ENCODE peak calls at places on chromosomes 13 and 19, in four cellular contexts. G, J, O and U are unnamed samples.
A peak's percentile ranks its signal among the peaks of the same experiment; 100 is the strongest.

GRCh38 chr19:38655148-38655824 is 7.8 kb downstream of the ACTN4 start:
- DNase-seq in G (no peak), J (no peak), O (peak; percentile 85), U (no peak)

GRCh38 chr13:102773441-102774209 is at the start of gene TEX30:
- DNase-seq in J (peak; percentile 73), G (peak; percentile 83), O (peak; percentile 93), U (peak; percentile 91)

GRCh38 chr19:42459926-42460325 is 17.2 kb upstream of the CXCL17 start:
- DNase-seq in J (no peak), G (no peak), O (no peak), U (no peak)

GRCh38 chr13:32592082-32592481 is 5.8 kb downstream of the PDS5B start:
- DNase-seq in G (no peak), J (no peak), O (no peak), U (no peak)

GRCh38 chr19:33132425-33132824 is 511 bp downstream of the WDR88 start:
- DNase-seq in O (no peak), G (no peak), J (no peak), U (no peak)

GRCh38 chr19:15404097-15404779 is 14.6 kb downstream of the AKAP8L start:
- DNase-seq in G (no peak), J (no peak), O (no peak), U (no peak)

GRCh38 chr19:55146648-55147218 is 2.3 kb downstream of the TNNT1 start:
- DNase-seq in J (peak; percentile 55), O (no peak), G (peak; percentile 38), U (no peak)

GRCh38 chr19:49546825-49547565 is 19.2 kb downstream of the RCN3 start:
- DNase-seq in G (peak; percentile 94), O (peak; percentile 83), J (peak; percentile 62), U (peak; percentile 86)

GRCh38 chr19:53696951-53697350 is 65.2 kb downstream of the DPRX start:
- DNase-seq in O (no peak), J (no peak), G (no peak), U (no peak)

GRCh38 chr19:30161770-30162169 is 210.4 kb upstream of the ZNF536 start:
- DNase-seq in G (peak; percentile 4), J (no peak), O (no peak), U (no peak)

GRCh38 chr13:48892311-48892710 is 83.4 kb upstream of the FNDC3A start:
- DNase-seq in G (no peak), J (no peak), O (peak; percentile 38), U (no peak)

GRCh38 chr19:18792661-18793060 is 1.6 kb upstream of the COMP start:
- DNase-seq in G (no peak), O (no peak), J (no peak), U (no peak)

GRCh38 chr13:100396771-100397170 is 191.8 kb downstream of the GGACT start:
- DNase-seq in G (no peak), J (no peak), O (no peak), U (no peak)

GRCh38 chr13:100394005-100394695 is 194.4 kb downstream of the GGACT start:
- DNase-seq in G (no peak), O (peak; percentile 91), J (no peak), U (no peak)

GRCh38 chr13:100395698-100396373 is 192.8 kb downstream of the GGACT start:
- DNase-seq in O (no peak), J (no peak), G (no peak), U (no peak)

GRCh38 chr13:100389617-100390016 is 199.0 kb downstream of the GGACT start:
- DNase-seq in O (peak; percentile 24), G (no peak), J (no peak), U (no peak)

GRCh38 chr13:100392709-100393630 is 195.6 kb downstream of the GGACT start:
- DNase-seq in O (peak; percentile 73), G (peak; percentile 84), J (peak; percentile 81), U (peak; percentile 70)
- H3K4me3 ChIP-seq in O (no peak overlapping the region), G (no peak overlapping the region), J (no peak overlapping the region), U (no peak overlapping the region)

GRCh38 chr13:40979232-40979631 is 39.9 kb downstream of the ELF1 start:
- DNase-seq in O (no peak), G (no peak), J (no peak), U (no peak)
- H3K4me3 ChIP-seq in O (peak overlapping the region; percentile 72), G (peak overlapping the region; percentile 1), J (no peak overlapping the region), U (no peak overlapping the region)

DNA sequence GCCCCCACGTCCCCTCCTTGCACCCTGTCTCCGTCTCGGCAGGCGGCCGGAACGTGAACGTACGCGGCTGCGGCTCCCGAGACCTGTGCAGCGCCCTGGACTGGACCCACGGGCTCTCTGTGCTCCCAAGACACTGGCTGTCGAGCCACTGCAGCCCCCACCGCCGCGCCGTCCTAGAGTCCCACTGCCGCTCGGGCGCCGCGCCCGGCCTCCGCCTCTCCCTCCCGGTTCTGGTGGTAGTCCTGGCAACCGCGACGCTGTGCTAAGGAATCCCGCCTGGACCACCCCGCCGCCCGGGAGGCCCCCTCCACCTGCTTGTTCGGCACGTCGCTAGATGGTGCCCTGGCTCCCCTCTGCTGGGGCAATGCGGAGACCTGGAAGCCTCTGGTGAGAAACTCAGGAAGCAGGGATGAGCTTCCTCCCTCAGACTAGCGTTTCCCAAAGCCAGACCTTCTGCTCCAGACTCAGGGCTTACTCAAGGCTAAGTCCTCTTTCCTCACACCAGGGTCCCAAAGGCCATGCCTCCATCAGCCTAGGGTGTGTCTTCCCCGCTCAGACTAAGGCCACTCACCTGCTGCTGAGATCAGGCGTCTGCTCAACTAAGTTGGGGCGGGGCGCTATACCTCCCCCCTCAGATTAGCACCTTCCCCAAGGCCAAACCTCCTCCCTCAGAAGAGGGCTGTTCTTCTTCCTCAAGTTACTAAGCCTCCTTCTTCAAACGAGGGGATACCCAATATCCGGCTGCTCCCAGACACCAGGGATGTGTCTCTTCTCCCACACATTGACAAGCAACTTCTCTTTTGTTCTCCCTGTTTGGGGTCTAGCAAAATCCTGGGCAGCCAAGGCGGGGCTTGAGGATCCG is 16.1 kb upstream of the IRGC start:
- DNase-seq in O (no peak), J (no peak), G (peak; percentile 51), U (no peak)
- H3K4me3 ChIP-seq in O (no peak overlapping the region), J (no peak overlapping the region), G (peak overlapping the region; percentile 21), U (no peak overlapping the region)

DNA sequence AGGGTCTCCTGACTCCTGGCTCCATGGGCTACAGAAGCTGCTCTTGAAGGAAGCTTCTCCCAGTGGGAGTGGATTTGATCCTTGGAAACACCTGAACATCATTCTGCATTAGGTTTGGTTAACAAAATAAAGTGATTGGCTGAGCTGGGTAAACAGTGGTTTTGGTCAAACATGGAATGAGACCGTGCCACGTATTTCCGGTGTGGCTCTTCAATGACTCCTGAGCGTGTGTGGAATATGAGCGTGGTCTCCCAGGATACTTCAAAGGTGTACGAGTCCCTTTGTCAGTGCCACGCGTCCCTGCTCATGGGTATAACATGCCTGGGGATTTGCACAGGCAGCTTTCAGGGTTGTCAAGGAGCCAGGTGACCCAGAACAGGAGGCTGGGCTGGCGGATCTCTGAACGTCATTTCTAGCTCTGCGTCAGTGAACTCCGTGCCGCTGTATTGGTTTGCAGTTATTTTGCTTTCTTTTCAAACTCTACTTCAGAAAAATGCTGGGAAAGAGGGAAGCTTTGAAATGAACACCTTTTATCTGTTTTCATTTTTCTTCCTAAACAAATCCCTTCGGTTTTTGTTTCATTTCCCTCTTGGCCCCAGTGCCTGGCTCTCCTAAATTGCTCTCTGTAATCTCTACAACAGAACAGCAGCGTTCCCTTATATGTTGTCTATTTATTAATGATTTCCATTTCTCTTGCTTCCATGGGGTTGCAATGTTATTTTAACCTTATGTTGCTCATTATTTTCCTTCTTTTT is 26.3 kb upstream of the GJB6 start:
- DNase-seq in G (no peak), O (no peak), J (no peak), U (no peak)
- H3K4me3 ChIP-seq in G (no peak overlapping the region), O (no peak overlapping the region), J (no peak overlapping the region), U (no peak overlapping the region)

GRCh38 chr13:41541142-41541938 is 84.0 kb downstream of the RGCC start:
- DNase-seq in J (no peak), G (peak; percentile 29), O (no peak), U (no peak)

GRCh38 chr13:41544824-41545707 is 87.7 kb downstream of the RGCC start:
- DNase-seq in G (peak; percentile 13), J (no peak), O (no peak), U (no peak)

GRCh38 chr13:41542281-41542680 is 84.9 kb downstream of the RGCC start:
- DNase-seq in O (no peak), J (no peak), G (peak; percentile 15), U (no peak)

GRCh38 chr13:41546372-41547252 is 89.3 kb downstream of the RGCC start:
- DNase-seq in G (peak; percentile 15), J (no peak), O (no peak), U (no peak)

GRCh38 chr13:41543664-41544300 is 86.4 kb downstream of the RGCC start:
- DNase-seq in J (no peak), G (no peak), O (no peak), U (no peak)
- H3K4me3 ChIP-seq in J (no peak overlapping the region), G (no peak overlapping the region), O (no peak overlapping the region), U (no peak overlapping the region)